ENCODE peak calls at places on chromosomes 2 and 18, in eight cellular contexts. H, I, G, F, U, X, V and E are unnamed samples.

GRCh38 chr2:54122939-54123338 is 7.5 kb downstream of the ACYP2 start:
- DNase-seq in V (no peak), H (no peak), I (peak), U (peak), G (no peak), F (no peak), X (no peak), E (no peak)

GRCh38 chr2:144570566-144570965 is 50.6 kb upstream of the ZEB2 start:
- DNase-seq in H (no peak), F (no peak), U (no peak), G (no peak), V (no peak), I (peak), X (no peak), E (no peak)

GRCh38 chr2:53087282-53087882 is 680.2 kb upstream of the CHAC2 start:
- DNase-seq in U (peak), G (no peak), H (no peak), V (no peak), I (peak), X (no peak), F (no peak), E (no peak)

GRCh38 chr2:172101008-172101706 is 1.5 kb downstream of the DLX2 start:
- DNase-seq in V (no peak), X (no peak), U (no peak), H (no peak), G (peak), I (no peak), F (no peak), E (no peak)

GRCh38 chr18:741931-742512 is 29.6 kb upstream of the ENOSF1 start:
- DNase-seq in I (peak), H (no peak), F (no peak), U (peak), X (no peak), G (peak), V (no peak), E (no peak)

GRCh38 chr2:159933727-159934049 is 128.7 kb downstream of the PLA2R1 start:
- DNase-seq in U (no peak), G (no peak), I (no peak), H (no peak), X (no peak), F (no peak), V (no peak), E (no peak)

GRCh38 chr2:76197842-76198448 is 487.2 kb upstream of the GCFC2 start:
- DNase-seq in V (no peak), G (peak), I (peak), H (no peak), U (peak), X (no peak), F (no peak), E (peak)

GRCh38 chr2:72084584-72084976 is 63.1 kb downstream of the CYP26B1 start:
- DNase-seq in I (no peak), G (no peak), U (peak), H (no peak), F (no peak), X (no peak), V (no peak), E (no peak)

GRCh38 chr2:40034801-40035200 is 255.7 kb upstream of the THUMPD2 start:
- DNase-seq in G (no peak), F (no peak), X (no peak), V (no peak), U (no peak), I (peak), H (no peak), E (no peak)

GRCh38 chr18:6811816-6812215 is 82.3 kb downstream of the ARHGAP28 start:
- DNase-seq in U (peak), X (no peak), I (no peak), H (no peak), G (no peak), F (no peak), V (no peak), E (no peak)

GRCh38 chr2:111196435-111196834 is 75.7 kb downstream of the BCL2L11 start:
- DNase-seq in V (no peak), X (no peak), G (no peak), H (no peak), I (peak), F (no peak), U (no peak), E (no peak)

GRCh38 chr2:200079356-200079755 is 124.0 kb downstream of the MAIP1 start:
- DNase-seq in I (no peak), X (no peak), V (no peak), H (no peak), U (no peak), G (no peak), F (no peak), E (no peak)

GRCh38 chr18:11857177-11857887 is 6.1 kb downstream of the CHMP1B start:
- DNase-seq in V (peak), F (no peak), H (no peak), U (peak), G (peak), I (peak), X (peak), E (no peak)

GRCh38 chr18:23578891-23579653 is 7.2 kb downstream of the NPC1 start:
- DNase-seq in F (no peak), X (no peak), G (no peak), U (peak), I (peak), H (no peak), V (no peak), E (no peak)

GRCh38 chr2:158818511-158818910 is 23.4 kb downstream of the DAPL1 start:
- DNase-seq in G (no peak), H (no peak), X (no peak), U (peak), I (no peak), V (no peak), F (no peak), E (no peak)

GRCh38 chr2:181781082-181781786 is 100.9 kb upstream of the NEUROD1 start:
- DNase-seq in V (no peak), H (no peak), G (no peak), U (no peak), I (no peak), F (no peak), X (no peak), E (no peak)

GRCh38 chr2:240209493-240209892 is 69.0 kb upstream of the OTOS start:
- DNase-seq in G (no peak), X (no peak), F (peak), H (no peak), I (no peak), V (no peak), U (no peak), E (no peak)

GRCh38 chr2:237167038-237167437 is 81.3 kb downstream of the COPS8 start:
- DNase-seq in V (no peak), U (no peak), H (no peak), X (no peak), I (no peak), G (no peak), F (no peak), E (no peak)

GRCh38 chr2:237171895-237172294 is 86.2 kb downstream of the COPS8 start:
- DNase-seq in I (no peak), V (no peak), X (no peak), F (no peak), G (no peak), H (no peak), U (no peak), E (no peak)

GRCh38 chr2:237167934-237168333 is 82.2 kb downstream of the COPS8 start:
- DNase-seq in H (no peak), G (no peak), X (no peak), U (no peak), V (no peak), F (no peak), I (no peak), E (no peak)

GRCh38 chr2:237170017-237170416 is 84.3 kb downstream of the COPS8 start:
- DNase-seq in H (no peak), I (no peak), V (no peak), U (no peak), F (no peak), X (no peak), G (no peak), E (no peak)

GRCh38 chr2:237171396-237171795 is 85.7 kb downstream of the COPS8 start:
- DNase-seq in F (no peak), V (no peak), X (no peak), I (peak), H (no peak), U (peak), G (no peak), E (no peak)
- TF ChIP-seq CTCF in F (peak), V (no peak), X (peak), I (peak), H (no peak), U (peak), G (no peak), E (no peak)

GRCh38 chr2:127072380-127072779 is 34.6 kb downstream of the BIN1 start:
- DNase-seq in F (no peak), G (no peak), X (no peak), I (no peak), U (no peak), V (no peak), H (no peak), E (no peak)
- TF ChIP-seq CTCF in F (no peak), G (no peak), X (no peak), I (no peak), U (no peak), V (no peak), H (no peak), E (no peak)

GRCh38 chr2:108215794-108216211 is 24.0 kb upstream of the SULT1C3 start:
- DNase-seq in U (peak), H (no peak), I (peak), X (no peak), V (no peak), F (peak), G (peak), E (no peak)
- TF ChIP-seq CTCF in U (peak), H (no peak), I (peak), X (peak), V (no peak), F (peak), G (peak), E (peak)

DNA sequence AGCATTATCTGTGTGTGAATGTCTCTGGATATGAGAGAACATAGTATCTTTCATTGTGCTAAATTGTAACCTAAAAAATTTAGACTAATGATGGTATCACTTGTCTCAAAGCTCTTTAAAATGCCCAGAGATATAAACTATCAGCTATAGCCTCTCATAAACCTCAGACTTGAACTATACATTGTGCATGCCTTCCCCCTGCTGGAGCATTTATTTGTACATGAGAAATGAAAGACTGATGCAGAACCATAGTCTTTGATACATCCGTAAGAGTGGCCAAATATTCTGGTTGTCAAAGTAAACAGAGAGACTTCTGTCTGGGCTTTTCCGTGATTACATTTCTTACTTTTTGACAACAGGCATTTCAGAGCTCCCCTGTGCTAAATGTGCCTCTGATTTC is 71.9 kb upstream of the CCDC68 start:
- DNase-seq in F (no peak), X (no peak), U (no peak), I (no peak), H (no peak), V (no peak), G (no peak), E (no peak)
- TF ChIP-seq CTCF in F (no peak), X (peak), U (no peak), I (peak), H (no peak), V (no peak), G (no peak), E (no peak)

GRCh38 chr2:88190808-88191721 is 20.9 kb downstream of the THNSL2 start:
- DNase-seq in V (no peak), X (no peak), U (peak), G (peak), H (no peak), I (peak), F (no peak), E (peak)
- TF ChIP-seq CTCF in V (peak), X (peak), U (peak), G (peak), H (no peak), I (peak), F (peak), E (peak)

GRCh38 chr2:120251077-120251476 is 1.6 kb upstream of the RALB start:
- DNase-seq in X (no peak), V (no peak), U (no peak), I (no peak), G (no peak), H (no peak), F (no peak), E (no peak)

GRCh38 chr2:120253021-120253882 is 600 bp downstream of the RALB start:
- DNase-seq in F (peak), U (peak), G (peak), X (no peak), V (peak), H (no peak), I (peak), E (peak)

GRCh38 chr2:120254178-120254577 is 1.5 kb downstream of the RALB start:
- DNase-seq in G (peak), I (no peak), U (no peak), V (no peak), X (no peak), H (no peak), F (no peak), E (no peak)

GRCh38 chr2:120251863-120252206 is 817 bp upstream of the RALB start:
- DNase-seq in G (no peak), V (no peak), H (no peak), F (no peak), U (no peak), I (no peak), X (no peak), E (no peak)

DNA sequence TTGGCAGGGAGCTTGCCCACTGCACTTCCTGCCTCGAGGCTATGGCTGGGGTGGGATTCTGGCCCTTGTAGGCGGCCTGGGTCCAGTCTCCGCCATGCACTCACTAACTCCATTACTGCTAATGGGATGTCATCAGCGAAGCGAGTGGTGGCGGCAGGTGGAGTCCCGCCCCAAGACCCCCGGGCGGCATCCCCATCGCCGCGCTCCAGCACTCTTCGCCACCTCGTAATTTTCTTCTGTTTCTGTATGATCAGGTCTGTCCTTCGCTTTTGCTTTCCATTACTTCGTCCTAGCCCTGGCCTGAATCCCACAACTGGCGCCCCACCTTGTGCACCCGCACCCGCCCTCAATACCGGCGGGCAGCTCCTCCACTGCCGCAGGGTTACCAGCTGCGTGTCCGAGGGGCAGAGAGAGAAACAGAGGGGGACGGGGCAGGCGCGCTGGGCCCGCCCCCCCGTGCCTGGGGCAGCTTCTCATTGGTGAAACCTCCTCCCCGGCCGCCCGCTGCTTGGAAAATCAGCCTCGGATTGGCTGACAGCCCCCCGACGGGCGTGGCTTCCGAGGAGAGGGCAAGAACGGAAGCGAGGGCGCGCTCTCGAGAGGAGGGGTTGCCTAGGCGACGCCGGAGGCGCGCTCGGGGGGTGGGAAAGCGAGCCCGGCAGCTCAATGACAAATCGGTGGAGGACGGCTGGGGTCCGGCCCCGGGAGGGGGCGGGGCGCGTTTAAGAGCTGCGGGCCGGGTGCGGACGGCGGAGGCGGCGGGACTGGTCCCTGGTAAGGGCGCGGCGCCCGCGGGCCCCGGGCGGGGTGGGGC is at the start of gene RALB:
- DNase-seq in H (peak), G (peak), F (peak), U (peak), V (peak), X (peak), I (peak), E (peak)
- TF ChIP-seq CTCF in H (no peak), G (no peak), F (no peak), U (no peak), V (no peak), X (no peak), I (no peak), E (no peak)

GRCh38 chr2:102143450-102143985 is 972 bp downstream of the IL1R1 start:
- DNase-seq in G (no peak), X (no peak), F (peak), U (no peak), H (no peak), I (no peak), V (no peak), E (no peak)
- TF ChIP-seq CTCF in G (no peak), X (no peak), F (no peak), U (no peak), H (no peak), I (no peak), V (no peak), E (no peak)

GRCh38 chr18:79713341-79713740 is 33.7 kb downstream of the CTDP1 start:
- DNase-seq in V (no peak), F (no peak), I (no peak), H (no peak), U (no peak), X (no peak), G (no peak), E (no peak)

GRCh38 chr18:79712206-79712857 is 32.7 kb downstream of the CTDP1 start:
- DNase-seq in H (no peak), V (no peak), U (no peak), I (no peak), G (no peak), X (no peak), F (no peak), E (no peak)

GRCh38 chr18:79715280-79715679 is 35.7 kb downstream of the CTDP1 start:
- DNase-seq in I (no peak), V (no peak), X (no peak), F (no peak), H (no peak), G (no peak), U (no peak), E (no peak)

GRCh38 chr18:79717059-79717458 is 37.5 kb downstream of the CTDP1 start:
- DNase-seq in H (no peak), I (no peak), G (no peak), F (no peak), V (no peak), X (no peak), U (no peak), E (no peak)

GRCh38 chr18:79714531-79715240 is 35.1 kb downstream of the CTDP1 start:
- DNase-seq in F (no peak), X (no peak), I (no peak), V (no peak), H (no peak), G (no peak), U (no peak), E (no peak)
- TF ChIP-seq CTCF in F (no peak), X (no peak), I (no peak), V (no peak), H (no peak), G (no peak), U (no peak), E (no peak)

GRCh38 chr2:233965032-233965614 is 48.0 kb downstream of the TRPM8 start:
- DNase-seq in U (peak), G (peak), F (no peak), I (peak), X (no peak), H (no peak), V (no peak), E (no peak)
- TF ChIP-seq CTCF in U (no peak), G (no peak), F (no peak), I (no peak), X (no peak), H (no peak), V (no peak), E (no peak)

GRCh38 chr18:49859006-49859359 is 45.6 kb upstream of the ACAA2 start:
- DNase-seq in F (no peak), I (no peak), X (no peak), U (no peak), H (no peak), V (no peak), G (no peak), E (no peak)
- TF ChIP-seq CTCF in F (no peak), I (no peak), X (peak), U (no peak), H (no peak), V (peak), G (no peak), E (no peak)